ENCODE peak calls at places on chromosome 3, in five cellular contexts. E, Y, P, T and X are unnamed samples.

GRCh38 chr3:156037356-156037755 is 83.0 kb upstream of the KCNAB1 start:
- DNase-seq in E (no peak), Y (no peak), P (no peak), T (no peak), X (no peak)

GRCh38 chr3:176850498-176850897 is 346.8 kb downstream of the TBL1XR1 start:
- DNase-seq in E (no peak), Y (no peak), P (no peak), T (no peak), X (no peak)

GRCh38 chr3:58049143-58049785 is 41.0 kb downstream of the FLNB start:
- DNase-seq in E (peak), Y (peak), P (no peak), T (peak), X (peak)

GRCh38 chr3:126446301-126446700 is 29.4 kb downstream of the ZXDC start:
- DNase-seq in E (no peak), Y (no peak), P (no peak), T (no peak), X (no peak)

GRCh38 chr3:170848294-170848917 is 21.6 kb downstream of the RPL22L1 start:
- DNase-seq in E (no peak), Y (no peak), P (no peak), T (no peak), X (peak)

GRCh38 chr3:52845157-52845556 is 10.3 kb upstream of the MUSTN1 start:
- DNase-seq in E (no peak), Y (no peak), P (no peak), T (no peak), X (no peak)

GRCh38 chr3:178513539-178514410 is 22.5 kb upstream of the KCNMB2 start:
- DNase-seq in E (no peak), Y (no peak), P (peak), T (no peak), X (no peak)

GRCh38 chr3:129616713-129617112 is 10.2 kb upstream of the PLXND1 start:
- DNase-seq in E (no peak), Y (no peak), P (no peak), T (no peak), X (no peak)

GRCh38 chr3:126146034-126146433 is 34.4 kb downstream of the ALDH1L1 start:
- DNase-seq in E (no peak), Y (no peak), P (no peak), T (no peak), X (no peak)

GRCh38 chr3:138921316-138922292 is 25.3 kb downstream of the FOXL2 start:
- DNase-seq in E (no peak), Y (peak), P (peak), T (peak), X (peak)

GRCh38 chr3:175002732-175003143 is 143.6 kb downstream of the NAALADL2 start:
- DNase-seq in E (no peak), Y (no peak), P (peak), T (peak), X (no peak)

GRCh38 chr3:144104679-144105078 is 133.1 kb downstream of the DIPK2A start:
- DNase-seq in E (no peak), Y (no peak), P (no peak), T (no peak), X (no peak)

GRCh38 chr3:94285874-94286273 is 223.0 kb downstream of the NSUN3 start:
- DNase-seq in E (no peak), Y (no peak), P (no peak), T (no peak), X (no peak)

GRCh38 chr3:42043116-42043796 is 47.9 kb upstream of the TRAK1 start:
- DNase-seq in E (no peak), Y (no peak), P (no peak), T (no peak), X (no peak)

GRCh38 chr3:153285194-153285641 is 123.2 kb downstream of the RAP2B start:
- DNase-seq in E (no peak), Y (peak), P (no peak), T (no peak), X (no peak)

GRCh38 chr3:414063-414462 is 217.5 kb downstream of the CHL1 start:
- DNase-seq in E (peak), Y (no peak), P (no peak), T (no peak), X (no peak)

GRCh38 chr3:132730891-132731580 is 8.8 kb upstream of the NPHP3 start:
- DNase-seq in E (peak), Y (peak), P (peak), T (peak), X (no peak)

GRCh38 chr3:28949580-28949979 is 331.3 kb upstream of the RBMS3 start:
- DNase-seq in E (no peak), Y (no peak), P (no peak), T (no peak), X (no peak)

GRCh38 chr3:77142636-77143035 is 102.7 kb downstream of the ROBO2 start:
- DNase-seq in E (no peak), Y (no peak), P (no peak), T (no peak), X (no peak)

GRCh38 chr3:14550651-14551611 is 10.8 kb upstream of the GRIP2 start:
- DNase-seq in E (no peak), Y (no peak), P (no peak), T (no peak), X (no peak)

GRCh38 chr3:184005981-184006507 is 11.6 kb downstream of the ABCC5 start:
- DNase-seq in E (no peak), Y (peak), P (no peak), T (no peak), X (peak)

GRCh38 chr3:123724306-123724705 is 139.5 kb upstream of the HACD2 start:
- DNase-seq in E (no peak), Y (no peak), P (no peak), T (no peak), X (no peak)

GRCh38 chr3:34005886-34006285 is 207.5 kb downstream of the PDCD6IP start:
- DNase-seq in E (no peak), Y (no peak), P (peak), T (no peak), X (peak)

GRCh38 chr3:185824467-185825378 is at the start of gene IGF2BP2:
- DNase-seq in E (peak), Y (peak), P (peak), T (peak), X (peak)

GRCh38 chr3:55143928-55144671 is 216.2 kb upstream of the LRTM1 start:
- DNase-seq in E (no peak), Y (no peak), P (peak), T (no peak), X (no peak)

GRCh38 chr3:172991424-172991996 is 149.5 kb downstream of the SPATA16 start:
- DNase-seq in E (no peak), Y (no peak), P (no peak), T (no peak), X (no peak)

GRCh38 chr3:27046346-27046745 is 322.8 kb downstream of the NEK10 start:
- DNase-seq in E (no peak), Y (peak), P (no peak), T (no peak), X (no peak)

GRCh38 chr3:35088943-35089342 is 550.4 kb upstream of the ARPP21 start:
- DNase-seq in E (no peak), Y (no peak), P (no peak), T (no peak), X (no peak)

GRCh38 chr3:113536627-113537101 is 4.3 kb downstream of the SIDT1 start:
- DNase-seq in E (peak), Y (peak), P (no peak), T (no peak), X (no peak)

GRCh38 chr3:164460851-164461250 is 617.4 kb downstream of the SI start:
- DNase-seq in E (no peak), Y (no peak), P (no peak), T (no peak), X (no peak)

GRCh38 chr3:165624761-165625160 is 212.5 kb downstream of the BCHE start:
- DNase-seq in E (no peak), Y (no peak), P (no peak), T (no peak), X (no peak)

GRCh38 chr3:108724101-108724500 is 33.1 kb downstream of the RETNLB start:
- DNase-seq in E (no peak), Y (no peak), P (no peak), T (no peak), X (no peak)

GRCh38 chr3:187738400-187739124 is 6.7 kb downstream of the BCL6 start:
- DNase-seq in E (peak), Y (peak), P (peak), T (peak), X (peak)

GRCh38 chr3:36907911-36908646 is 36.8 kb downstream of the TRANK1 start:
- DNase-seq in E (peak), Y (peak), P (no peak), T (peak), X (peak)

GRCh38 chr3:46524008-46524407 is 26.2 kb downstream of the RTP3 start:
- DNase-seq in E (no peak), Y (no peak), P (no peak), T (no peak), X (no peak)

GRCh38 chr3:152105446-152105845 is 163.3 kb upstream of the MBNL1 start:
- DNase-seq in E (peak), Y (no peak), P (no peak), T (no peak), X (no peak)